ENCODE peak calls at places on chromosomes 1 and 21, in six cellular contexts. T is IMR-90, G is H1, I is neuronal stem cell, A is trophoblast cell, Y is mesenchymal stem cell. L is an unnamed sample.

GRCh38 chr21:37878946-37879660 is 37.2 kb downstream of the KCNJ6 start:
- DNase-seq in T (peak; percentile 93), G (no peak), I (no peak), A (peak; percentile 92), Y (peak; percentile 58), L (no peak)

GRCh38 chr1:156797212-156797871 is 19.3 kb downstream of the SH2D2A start:
- DNase-seq in T (peak; percentile 64), G (no peak), I (peak; percentile 43), A (peak; percentile 90), Y (peak; percentile 75), L (peak; percentile 93)

GRCh38 chr1:84096121-84096635 is 47.9 kb upstream of the PRKACB start:
- DNase-seq in T (peak; percentile 23), G (no peak), I (no peak), A (peak; percentile 96), Y (no peak), L (peak; percentile 42)

GRCh38 chr1:209817691-209818090 is 10.1 kb upstream of the UTP25 start:
- DNase-seq in T (no peak), G (no peak), I (no peak), A (no peak), Y (no peak), L (no peak)

GRCh38 chr1:118979754-118980270 is 8.3 kb downstream of the TBX15 start:
- DNase-seq in T (no peak), G (no peak), I (peak; percentile 47), A (no peak), Y (no peak), L (peak; percentile 39)

GRCh38 chr1:33654267-33654832 is 181.9 kb downstream of the ZSCAN20 start:
- DNase-seq in T (peak; percentile 6), G (no peak), I (no peak), A (peak; percentile 12), Y (no peak), L (peak; percentile 69)

GRCh38 chr1:192878249-192878648 is 69.4 kb downstream of the RGS2 start:
- DNase-seq in T (peak; percentile 43), G (no peak), I (no peak), A (no peak), Y (peak; percentile 59), L (no peak)

GRCh38 chr1:164648211-164649080 is 89.5 kb downstream of the PBX1 start:
- DNase-seq in T (peak; percentile 31), G (no peak), I (no peak), A (peak; percentile 79), Y (no peak), L (peak; percentile 53)

GRCh38 chr1:19062258-19063029 is 106.0 kb upstream of the IFFO2 start:
- DNase-seq in T (no peak), G (no peak), I (no peak), A (no peak), Y (no peak), L (peak; percentile 51)

GRCh38 chr1:154352581-154353459 is 27.5 kb downstream of the ATP8B2 start:
- DNase-seq in T (peak; percentile 31), G (no peak), I (peak; percentile 18), A (peak; percentile 70), Y (peak; percentile 70), L (peak; percentile 78)

GRCh38 chr1:20732071-20732587 is 374 bp downstream of the SH2D5 start:
- DNase-seq in T (peak; percentile 81), G (peak; percentile 56), I (peak; percentile 78), A (peak; percentile 48), Y (peak; percentile 75), L (peak; percentile 82)

GRCh38 chr1:21902378-21903012 is 34.6 kb downstream of the HSPG2 start:
- DNase-seq in T (no peak), G (no peak), I (no peak), A (peak; percentile 83), Y (no peak), L (no peak)

GRCh38 chr1:196651637-196652215 is at the start of gene CFH:
- DNase-seq in T (peak; percentile 91), G (no peak), I (no peak), A (peak; percentile 3), Y (peak; percentile 88), L (no peak)

GRCh38 chr1:55959136-55959548 is 620.2 kb downstream of the PLPP3 start:
- DNase-seq in T (no peak), G (no peak), I (no peak), A (no peak), Y (no peak), L (peak; percentile 31)

GRCh38 chr1:184929711-184930202 is 44.6 kb downstream of the NIBAN1 start:
- DNase-seq in T (no peak), G (no peak), I (no peak), A (peak; percentile 60), Y (peak; percentile 52), L (no peak)

GRCh38 chr1:96992871-96993270 is 271.3 kb downstream of the PTBP2 start:
- DNase-seq in T (peak; percentile 76), G (no peak), I (no peak), A (peak; percentile 47), Y (peak; percentile 32), L (no peak)

GRCh38 chr1:153352523-153352922 is 3.9 kb upstream of the PGLYRP4 start:
- DNase-seq in T (peak; percentile 62), G (no peak), I (peak; percentile 52), A (peak; percentile 85), Y (peak; percentile 62), L (peak; percentile 72)

GRCh38 chr1:45854724-45855123 is 51.3 kb downstream of the MAST2 start:
- DNase-seq in T (no peak), G (no peak), I (no peak), A (peak; percentile 5), Y (no peak), L (peak; percentile 65)

GRCh38 chr1:224507771-224508523 is 73.3 kb upstream of the WDR26 start:
- DNase-seq in T (no peak), G (no peak), I (no peak), A (no peak), Y (no peak), L (no peak)

GRCh38 chr1:209652121-209652742 is at the start of gene LAMB3:
- DNase-seq in T (no peak), G (no peak), I (no peak), A (peak; percentile 78), Y (no peak), L (no peak)

GRCh38 chr1:165075725-165076370 is 280.7 kb downstream of the LMX1A start:
- DNase-seq in T (peak; percentile 13), G (no peak), I (no peak), A (peak; percentile 28), Y (peak; percentile 29), L (peak; percentile 68)

GRCh38 chr21:42854246-42855010 is 24.9 kb downstream of the WDR4 start:
- DNase-seq in T (no peak), G (no peak), I (no peak), A (no peak), Y (no peak), L (no peak)

GRCh38 chr1:226638608-226639007 is 90.0 kb downstream of the STUM start:
- DNase-seq in T (no peak), G (no peak), I (no peak), A (no peak), Y (no peak), L (no peak)

GRCh38 chr1:62962794-62963776 is 179.2 kb downstream of the ATG4C start:
- DNase-seq in T (peak; percentile 14), G (peak; percentile 81), I (peak; percentile 61), A (peak; percentile 56), Y (peak; percentile 24), L (peak; percentile 88)

GRCh38 chr1:7956218-7957032 is 5.1 kb upstream of the PARK7 start:
- DNase-seq in T (peak; percentile 91), G (no peak), I (no peak), A (no peak), Y (peak; percentile 73), L (no peak)

GRCh38 chr1:162732566-162733335 is 57.8 kb upstream of the HSD17B7 start:
- DNase-seq in T (no peak), G (no peak), I (no peak), A (no peak), Y (peak; percentile 27), L (no peak)

GRCh38 chr1:54310439-54311328 is 95.5 kb downstream of the SSBP3 start:
- DNase-seq in T (peak; percentile 39), G (no peak), I (peak; percentile 62), A (peak; percentile 58), Y (peak; percentile 71), L (peak; percentile 89)

GRCh38 chr1:203665986-203666385 is 39.4 kb downstream of the ATP2B4 start:
- DNase-seq in T (peak; percentile 46), G (no peak), I (no peak), A (no peak), Y (peak; percentile 56), L (no peak)

GRCh38 chr21:34615487-34615814 is 538 bp upstream of the RCAN1 start:
- DNase-seq in T (no peak), G (no peak), I (no peak), A (peak; percentile 18), Y (no peak), L (no peak)
- H3K9ac ChIP-seq in T (peak overlapping the region; percentile 82), G (no peak overlapping the region), I (no peak overlapping the region), A (no peak overlapping the region), Y (peak overlapping the region; percentile 86), L (no peak overlapping the region)

GRCh38 chr1:27831568-27832410 is 1.2 kb downstream of the PPP1R8 start:
- DNase-seq in T (peak; percentile 5), G (no peak), I (no peak), A (no peak), Y (peak; percentile 19), L (no peak)
- H2BK120ac ChIP-seq in T (no peak overlapping the region), G (no peak overlapping the region), I (no peak overlapping the region), A (no peak overlapping the region), Y (no peak overlapping the region), L (no peak overlapping the region)

GRCh38 chr1:109760581-109761226 is 3.0 kb downstream of the EPS8L3 start:
- DNase-seq in T (no peak), G (no peak), I (no peak), A (no peak), Y (no peak), L (no peak)

GRCh38 chr1:109763646-109764415 is at the start of gene EPS8L3:
- DNase-seq in T (no peak), G (no peak), I (no peak), A (no peak), Y (no peak), L (no peak)

GRCh38 chr1:109761227-109762038 is 2.3 kb downstream of the EPS8L3 start:
- DNase-seq in T (no peak), G (no peak), I (no peak), A (no peak), Y (peak; percentile 52), L (peak; percentile 18)

GRCh38 chr1:109762821-109763645 is 690 bp downstream of the EPS8L3 start:
- DNase-seq in T (peak; percentile 92), G (no peak), I (no peak), A (peak; percentile 55), Y (peak; percentile 95), L (no peak)

DNA sequence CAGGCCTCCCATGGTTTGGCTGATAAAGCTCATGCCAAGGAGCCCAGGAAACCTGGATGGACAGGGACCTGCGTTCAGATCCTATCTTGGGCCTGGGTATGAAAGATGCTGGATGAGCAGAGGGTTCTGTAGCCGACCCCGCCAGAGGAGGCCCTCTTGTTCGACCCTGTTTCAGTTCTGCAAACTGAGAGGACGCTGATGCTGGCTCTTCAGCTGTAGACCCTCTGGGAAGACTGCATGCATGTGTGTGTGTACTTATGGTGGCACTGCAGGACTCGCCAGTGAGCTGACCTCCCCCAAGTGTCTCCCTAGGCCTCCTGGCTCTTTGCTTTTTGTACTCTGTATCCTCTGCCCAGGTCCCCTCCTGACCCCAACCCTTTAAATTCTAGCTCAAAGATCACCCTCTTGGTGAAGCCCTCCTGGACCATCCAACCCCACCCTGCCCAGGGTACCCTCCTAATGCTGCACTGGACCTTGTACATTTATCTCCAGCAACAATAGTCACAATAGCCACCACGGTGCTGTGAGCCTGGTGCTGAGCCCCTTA is 1.6 kb downstream of the EPS8L3 start:
- DNase-seq in T (no peak), G (no peak), I (no peak), A (no peak), Y (no peak), L (no peak)
- H3K4me3 ChIP-seq in T (no peak overlapping the region), G (no peak overlapping the region), I (no peak overlapping the region), A (no peak overlapping the region), Y (no peak overlapping the region), L (no peak overlapping the region)

GRCh38 chr21:31470896-31471694 is 127.0 kb upstream of the TIAM1 start:
- DNase-seq in T (no peak), G (no peak), I (no peak), A (no peak), Y (no peak), L (peak; percentile 47)
- H3K9ac ChIP-seq in T (no peak overlapping the region), G (no peak overlapping the region), I (no peak overlapping the region), A (no peak overlapping the region), Y (no peak overlapping the region), L (no peak overlapping the region)

L was measured in mesendoderm.